ENCODE peak calls at places on chromosomes 3 and 15, in five cellular contexts. H is AG10803; U is activated gamma-delta T cell treated with Interleukin-2 at 50 U/mL for 16 hours; F is iris pigment epithelial cell; G is stimulated activated CD8-positive, alpha-beta memory T cell treated with anti-CD3 and anti-CD28 coated beads, Interleukin-4, amount 100 ng/mL, for 48 hours. D is an unnamed sample.

GRCh38 chr15:46589088-46589487 is 954.3 kb downstream of the SQOR start:
- DNase-seq in H (no peak), U (no peak), G (no peak), F (no peak), D (no peak)

GRCh38 chr3:128424508-128425069 is 42.1 kb downstream of the DNAJB8 start:
- DNase-seq in F (peak; percentile 52), G (no peak), U (no peak), H (peak; percentile 70), D (peak; percentile 92)

GRCh38 chr15:47431501-47431900 is 285.8 kb upstream of the SEMA6D start:
- DNase-seq in G (no peak), U (no peak), H (peak; percentile 80), F (peak; percentile 92), D (peak; percentile 88)

GRCh38 chr3:36494461-36495109 is 114.3 kb downstream of the STAC start:
- DNase-seq in G (no peak), H (peak; percentile 96), F (peak; percentile 41), U (no peak), D (peak; percentile 80)

GRCh38 chr15:82650046-82650670 is 3.0 kb upstream of the CPEB1 start:
- DNase-seq in H (no peak), G (no peak), F (no peak), U (no peak), D (no peak)

GRCh38 chr3:159806412-159806811 is 182.2 kb upstream of the IL12A start:
- DNase-seq in F (no peak), H (peak; percentile 60), U (no peak), G (no peak), D (peak; percentile 59)

GRCh38 chr15:87604857-87605446 is 651.6 kb downstream of the NTRK3 start:
- DNase-seq in U (no peak), H (no peak), F (peak; percentile 4), G (peak; percentile 29), D (no peak)

GRCh38 chr3:119160361-119160760 is 13.0 kb upstream of the UPK1B start:
- DNase-seq in F (no peak), U (no peak), H (no peak), G (no peak), D (no peak)

GRCh38 chr3:127629462-127630403 is 748 bp downstream of the PODXL2 start:
- DNase-seq in F (no peak), H (no peak), U (peak; percentile 31), G (peak; percentile 39), D (no peak)

GRCh38 chr15:67240235-67241131 is 14.0 kb downstream of the AAGAB start:
- DNase-seq in U (peak; percentile 23), F (no peak), H (no peak), G (no peak), D (no peak)

GRCh38 chr15:63603516-63603915 is 6.3 kb downstream of the FBXL22 start:
- DNase-seq in G (no peak), H (no peak), U (no peak), F (no peak), D (no peak)

GRCh38 chr15:93467327-93467726 is 378.3 kb upstream of the RGMA start:
- DNase-seq in F (peak; percentile 1), U (no peak), H (no peak), G (no peak), D (no peak)

GRCh38 chr3:63655519-63655918 is 3.0 kb downstream of the SNTN start:
- DNase-seq in F (peak; percentile 87), U (no peak), H (peak; percentile 96), G (no peak), D (no peak)

GRCh38 chr15:88653200-88654064 is 14.6 kb downstream of the ISG20 start:
- DNase-seq in H (no peak), U (no peak), G (no peak), F (no peak), D (no peak)

GRCh38 chr15:73397461-73397860 is 28.7 kb upstream of the HCN4 start:
- DNase-seq in F (no peak), G (no peak), H (no peak), U (no peak), D (no peak)

GRCh38 chr3:140023616-140024530 is 88.9 kb downstream of the CLSTN2 start:
- DNase-seq in H (no peak), U (no peak), F (no peak), G (no peak), D (no peak)

GRCh38 chr3:140545756-140546155 is 132.1 kb upstream of the TRIM42 start:
- DNase-seq in U (no peak), H (peak; percentile 45), G (no peak), F (no peak), D (no peak)

GRCh38 chr15:88484781-88485246 is 17.3 kb downstream of the MRPS11 start:
- DNase-seq in U (no peak), G (no peak), F (peak; percentile 50), H (peak; percentile 81), D (peak; percentile 10)

GRCh38 chr15:41494922-41495735 is 1.5 kb downstream of the ITPKA start:
- DNase-seq in F (no peak), G (peak; percentile 59), U (peak; percentile 30), H (no peak), D (peak; percentile 37)

GRCh38 chr15:76393614-76394013 is 57.0 kb downstream of the ISL2 start:
- DNase-seq in H (no peak), U (no peak), G (no peak), F (peak; percentile 36), D (no peak)

GRCh38 chr3:11770105-11770476 is 76.6 kb downstream of the TAMM41 start:
- DNase-seq in G (no peak), U (no peak), H (no peak), F (no peak), D (no peak)

GRCh38 chr3:87553058-87553457 is 276.7 kb upstream of the POU1F1 start:
- DNase-seq in U (no peak), G (no peak), H (no peak), F (no peak), D (no peak)

GRCh38 chr15:52503788-52504496 is 24.7 kb downstream of the MYO5A start:
- DNase-seq in F (peak; percentile 56), G (no peak), H (no peak), U (no peak), D (no peak)

GRCh38 chr3:39960515-39961403 is 151.3 kb downstream of the MYRIP start:
- DNase-seq in U (no peak), G (no peak), F (no peak), H (peak; percentile 50), D (no peak)

GRCh38 chr3:146504546-146505197 is 35.3 kb upstream of the PLSCR2 start:
- DNase-seq in U (no peak), G (no peak), F (no peak), H (no peak), D (peak; percentile 28)

GRCh38 chr15:48084759-48085420 is 35.9 kb upstream of the SLC24A5 start:
- DNase-seq in H (no peak), F (peak; percentile 64), G (no peak), U (no peak), D (peak; percentile 66)

D was measured in mesenchymal stem cell.